ENCODE peak calls at places on chromosomes 16 and 17, in six cellular contexts. I, N, H, A, B and E are unnamed samples.

GRCh38 chr16:65176603-65177002 is 54.7 kb upstream of the CDH11 start:
- DNase-seq in A (no peak), H (no peak), N (no peak), B (no peak), I (peak), E (no peak)

GRCh38 chr16:23013484-23013883 is 135.8 kb downstream of the USP31 start:
- DNase-seq in N (no peak), H (no peak), A (no peak), I (no peak), B (no peak), E (no peak)

GRCh38 chr16:46862555-46863447 is 21.4 kb upstream of the GPT2 start:
- DNase-seq in A (no peak), N (no peak), I (no peak), H (no peak), B (no peak), E (no peak)

GRCh38 chr17:61323015-61323379 is 76.6 kb upstream of the TBX2 start:
- DNase-seq in I (no peak), N (no peak), B (no peak), A (no peak), H (no peak), E (no peak)

GRCh38 chr17:142102-142661 is 4.8 kb downstream of the SCGB1C2 start:
- DNase-seq in H (no peak), B (peak), N (no peak), A (no peak), I (no peak), E (peak)

GRCh38 chr16:68236804-68237242 is 896 bp upstream of the ESRP2 start:
- DNase-seq in N (no peak), I (no peak), H (no peak), B (peak), A (no peak), E (no peak)

GRCh38 chr16:67987460-67988160 is 7.3 kb upstream of the DPEP3 start:
- DNase-seq in H (no peak), B (no peak), A (no peak), N (peak), I (peak), E (peak)

GRCh38 chr17:76402711-76403110 is 18.3 kb downstream of the SPHK1 start:
- DNase-seq in B (no peak), I (no peak), H (no peak), N (no peak), A (no peak), E (no peak)

DNA sequence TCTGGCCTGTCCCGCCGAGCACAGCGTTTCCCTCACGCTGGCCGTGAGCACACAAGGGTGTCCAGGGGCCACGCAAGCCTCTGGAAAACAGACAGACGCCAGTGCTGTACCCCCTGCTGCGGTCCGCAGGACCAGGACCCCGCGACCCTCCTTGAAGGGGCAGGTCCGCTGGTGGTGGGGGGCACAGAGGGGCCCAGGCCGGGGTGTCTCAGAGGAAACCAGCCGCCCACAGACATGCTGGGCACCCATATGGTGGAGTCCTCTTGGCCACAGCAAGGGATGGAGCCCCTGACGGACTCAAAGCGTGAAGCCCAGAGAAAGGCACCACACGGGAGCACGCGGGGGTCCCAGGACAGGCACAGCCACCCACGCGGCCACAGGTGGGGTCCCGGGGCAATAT is 34.4 kb downstream of the METRNL start:
- DNase-seq in B (no peak), N (no peak), I (no peak), H (no peak), A (no peak), E (no peak)
- H3K27ac ChIP-seq in B (no peak), N (no peak), I (no peak), H (no peak), A (no peak), E (no peak)

DNA sequence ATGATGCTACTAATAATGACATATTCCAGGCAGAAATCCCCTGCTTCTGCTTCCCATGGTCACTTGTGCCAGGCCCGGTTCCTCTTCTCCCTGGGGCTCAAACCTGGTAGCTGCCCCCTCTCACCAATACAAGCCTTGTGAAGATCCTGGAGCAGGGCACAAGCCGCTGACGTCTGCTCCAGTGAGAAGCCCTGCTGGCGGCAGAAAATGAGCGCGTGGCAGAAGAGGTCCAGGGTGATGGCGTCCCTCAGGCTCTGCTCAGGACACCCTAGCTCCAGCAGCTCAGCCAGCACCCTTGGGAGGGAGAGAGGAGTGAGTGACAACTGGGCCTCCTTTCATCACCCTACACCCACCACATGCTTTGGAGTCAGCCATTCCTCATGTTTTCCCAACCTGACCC is 1.7 kb downstream of the CFAP119 start:
- DNase-seq in H (no peak), I (no peak), B (no peak), A (no peak), N (no peak), E (peak)
- H3K27ac ChIP-seq in H (no peak), I (no peak), B (no peak), A (no peak), N (no peak), E (no peak)

GRCh38 chr16:2867987-2868789 is 10.2 kb upstream of the PRSS22 start:
- DNase-seq in N (peak), I (peak), A (peak), B (peak), H (peak), E (peak)
- H3K27ac ChIP-seq in N (peak), I (peak), A (peak), B (peak), H (peak), E (peak)

GRCh38 chr16:526181-527014 is 1.1 kb upstream of the CAPN15 start:
- DNase-seq in A (peak), N (peak), I (peak), H (no peak), B (peak), E (no peak)
- H3K27ac ChIP-seq in A (peak), N (peak), I (peak), H (peak), B (peak), E (peak)

GRCh38 chr17:68383443-68384321 is 73.6 kb downstream of the WIPI1 start:
- DNase-seq in B (no peak), H (no peak), N (no peak), A (no peak), I (no peak), E (peak)
- H3K27ac ChIP-seq in B (no peak), H (no peak), N (no peak), A (no peak), I (peak), E (peak)

GRCh38 chr16:85586360-85587145 is 26.6 kb upstream of the GSE1 start:
- DNase-seq in H (no peak), A (no peak), I (no peak), N (no peak), B (no peak), E (peak)
- H3K27ac ChIP-seq in H (no peak), A (no peak), I (no peak), N (no peak), B (no peak), E (no peak)

DNA sequence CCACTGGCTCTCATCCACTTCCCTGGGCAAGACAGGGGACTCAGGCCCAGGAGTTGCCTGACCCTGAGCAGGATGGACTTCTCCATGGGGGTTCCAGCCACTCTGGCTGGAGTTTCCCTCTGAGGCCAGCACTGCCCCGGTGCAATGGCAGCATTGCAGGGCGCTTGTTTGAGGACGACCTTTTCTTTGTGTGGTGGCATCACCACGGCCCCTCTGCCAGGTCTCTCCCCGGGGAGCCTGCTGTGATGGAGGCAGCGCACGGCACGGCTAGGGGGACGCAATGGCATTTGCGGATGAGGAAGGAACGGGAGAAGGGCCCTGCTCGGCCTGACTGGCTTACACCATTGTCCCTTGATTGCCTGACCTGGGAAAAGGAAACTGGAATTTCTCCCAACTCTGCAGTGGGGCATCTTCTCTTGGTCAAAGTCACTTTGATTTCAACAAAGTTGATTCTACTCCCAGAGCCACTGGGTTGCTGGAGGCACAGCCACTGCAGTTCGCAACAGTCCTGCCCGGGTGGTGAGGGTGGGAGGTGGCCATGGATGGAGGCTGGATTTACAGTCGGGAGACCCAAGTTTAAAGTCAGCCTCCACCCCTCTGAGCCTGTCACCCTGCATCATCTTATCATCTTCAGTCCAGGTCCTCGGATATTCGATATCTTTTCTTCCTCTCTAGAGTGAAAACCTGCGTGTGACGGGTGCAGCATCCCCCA is 82.9 kb upstream of the ZNF469 start:
- DNase-seq in I (no peak), B (no peak), A (no peak), H (no peak), N (no peak), E (no peak)
- H3K27ac ChIP-seq in I (no peak), B (no peak), A (no peak), H (no peak), N (peak), E (no peak)

DNA sequence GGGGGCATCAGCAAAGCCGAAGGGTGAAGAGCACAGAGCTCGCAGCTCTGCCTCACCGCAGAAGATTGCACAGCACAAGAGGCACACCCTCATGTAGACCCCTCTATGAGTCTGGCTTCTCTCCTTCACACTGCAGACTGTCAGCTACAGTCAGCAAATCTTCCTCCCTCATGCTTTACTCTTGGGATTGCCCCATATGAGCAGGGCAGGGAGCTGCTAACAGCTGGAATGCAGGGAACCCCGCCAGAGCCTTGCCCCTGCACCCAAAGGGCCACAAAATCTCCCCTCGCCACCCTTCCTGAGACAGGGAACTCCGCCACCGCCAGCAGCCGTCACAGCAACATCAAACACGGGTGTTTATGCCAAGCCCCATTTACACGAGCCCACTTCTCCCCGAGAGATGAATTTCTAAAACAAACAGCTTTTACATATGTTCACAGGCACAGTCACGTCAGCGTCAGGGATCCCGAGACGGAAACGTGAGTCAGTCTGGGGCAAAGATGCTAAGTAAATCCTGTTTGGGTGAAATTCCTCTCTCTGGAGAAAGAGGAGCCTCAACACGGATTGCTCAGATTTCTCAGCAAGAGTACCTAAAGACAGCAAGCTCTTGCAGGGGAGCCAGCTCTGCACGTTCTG is 121.8 kb downstream of the CDYL2 start:
- DNase-seq in B (no peak), H (no peak), A (no peak), I (no peak), N (peak), E (no peak)
- H3K27ac ChIP-seq in B (no peak), H (no peak), A (no peak), I (no peak), N (no peak), E (no peak)

GRCh38 chr17:4140125-4140524 is 2.7 kb downstream of the ZZEF1 start:
- DNase-seq in H (no peak), B (no peak), I (no peak), N (no peak), A (no peak), E (no peak)

GRCh38 chr17:4136373-4136772 is 6.5 kb downstream of the ZZEF1 start:
- DNase-seq in H (no peak), N (no peak), I (peak), B (no peak), A (no peak), E (peak)

GRCh38 chr17:4130715-4131114 is 12.1 kb downstream of the ZZEF1 start:
- DNase-seq in A (no peak), B (no peak), I (peak), N (no peak), H (no peak), E (no peak)

GRCh38 chr17:4135489-4135888 is 7.3 kb downstream of the ZZEF1 start:
- DNase-seq in N (no peak), B (no peak), I (no peak), A (no peak), H (no peak), E (no peak)

GRCh38 chr17:4134756-4135155 is 8.1 kb downstream of the ZZEF1 start:
- DNase-seq in H (no peak), N (no peak), I (no peak), A (no peak), B (no peak), E (no peak)
- H3K27ac ChIP-seq in H (no peak), N (no peak), I (no peak), A (no peak), B (no peak), E (no peak)

DNA sequence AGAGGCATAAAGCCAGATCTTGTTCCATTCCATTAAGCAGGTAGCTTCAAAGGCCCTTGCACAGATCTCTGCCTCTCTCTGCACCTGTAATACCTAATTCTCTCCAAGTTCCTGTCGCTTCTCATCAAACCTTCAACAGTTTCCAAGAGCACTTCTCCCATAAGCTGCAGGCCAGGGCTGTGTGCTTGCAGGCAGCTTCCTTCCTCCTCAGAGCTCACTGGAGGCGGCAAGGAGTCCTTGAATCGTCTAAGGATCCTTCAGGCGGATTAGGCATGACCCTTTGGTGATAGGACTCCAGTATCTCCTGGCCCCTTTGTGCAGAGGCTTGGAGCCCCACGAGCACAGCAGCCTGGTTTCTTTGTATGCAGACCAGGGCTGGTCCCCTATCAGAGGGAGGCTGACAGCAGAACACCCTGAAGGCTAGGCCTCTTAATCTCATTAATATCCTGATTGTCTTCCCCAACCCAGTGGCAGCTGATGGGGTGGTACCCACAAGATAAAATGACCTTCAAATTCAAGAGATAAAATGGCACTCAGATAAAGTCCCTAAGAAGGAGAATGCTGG is 19.8 kb downstream of the HNF1B start:
- DNase-seq in I (no peak), N (no peak), A (no peak), B (no peak), H (no peak), E (no peak)
- H3K27ac ChIP-seq in I (no peak), N (no peak), A (peak), B (no peak), H (no peak), E (no peak)